ENCODE peak calls at places on chromosomes 7 and 10, in six cellular contexts. M is GM10248; H is MCF 10A; Q is stimulated activated naive CD4-positive, alpha-beta T cell; B is fibroblast of lung; J is cardiac septum. P is an unnamed sample.
A peak's percentile ranks its signal among the peaks of the same experiment; 100 is the strongest.

GRCh38 chr7:45922810-45923209 is 1.7 kb upstream of the IGFBP3 start:
- DNase-seq in Q (no peak), B (peak; percentile 37), M (no peak), H (peak; percentile 24), J (no peak), P (no peak)

GRCh38 chr10:4217653-4218052 is 432.6 kb upstream of the KLF6 start:
- DNase-seq in J (no peak), B (no peak), H (no peak), Q (no peak), M (no peak), P (no peak)

GRCh38 chr10:128875955-128876354 is 591.1 kb upstream of the MGMT start:
- DNase-seq in M (no peak), J (no peak), Q (no peak), H (peak; percentile 88), B (no peak), P (peak; percentile 69)

GRCh38 chr7:34939175-34939574 is 98.1 kb downstream of the DPY19L1 start:
- DNase-seq in Q (no peak), B (peak; percentile 76), J (no peak), M (no peak), H (peak; percentile 65), P (peak; percentile 34)

GRCh38 chr7:77897004-77897547 is 98.5 kb downstream of the PHTF2 start:
- DNase-seq in M (no peak), B (no peak), H (no peak), Q (no peak), J (no peak), P (no peak)

GRCh38 chr10:11517150-11517549 is 94.3 kb downstream of the USP6NL start:
- DNase-seq in B (peak; percentile 9), Q (no peak), H (no peak), J (no peak), M (peak; percentile 37), P (no peak)

GRCh38 chr7:113873554-113874151 is 45.2 kb downstream of the PPP1R3A start:
- DNase-seq in J (no peak), H (no peak), M (no peak), B (peak; percentile 41), Q (no peak), P (no peak)

GRCh38 chr10:70135046-70135445 is 2.4 kb upstream of the AIFM2 start:
- DNase-seq in J (no peak), B (no peak), Q (no peak), M (no peak), H (peak; percentile 21), P (no peak)

GRCh38 chr7:101172005-101172853 is 6.9 kb upstream of the VGF start:
- DNase-seq in J (no peak), H (no peak), Q (peak; percentile 8), B (no peak), M (no peak), P (no peak)

GRCh38 chr7:131244259-131244852 is 83.3 kb upstream of the MKLN1 start:
- DNase-seq in B (peak; percentile 97), J (no peak), Q (no peak), M (no peak), H (peak; percentile 90), P (peak; percentile 86)

GRCh38 chr7:56219017-56219416 is 102.8 kb upstream of the NUPR2 start:
- DNase-seq in M (no peak), Q (no peak), J (no peak), B (no peak), H (no peak), P (no peak)

GRCh38 chr10:117499248-117500105 is 43.1 kb upstream of the EMX2 start:
- DNase-seq in Q (no peak), M (no peak), B (peak; percentile 3), H (no peak), J (peak; percentile 65), P (no peak)

GRCh38 chr10:110710621-110711020 is 66.5 kb downstream of the RBM20 start:
- DNase-seq in B (no peak), H (no peak), Q (no peak), J (no peak), M (no peak), P (no peak)

GRCh38 chr10:83666762-83667161 is 472.5 kb upstream of the GHITM start:
- DNase-seq in J (no peak), Q (no peak), B (peak; percentile 61), H (peak; percentile 68), M (no peak), P (no peak)

GRCh38 chr7:322111-322671 is 32.2 kb downstream of the FOXL3 start:
- DNase-seq in Q (peak; percentile 82), H (peak; percentile 62), J (peak; percentile 87), B (peak; percentile 10), M (peak; percentile 94), P (no peak)

GRCh38 chr7:57653262-57653830 is 203.4 kb downstream of the ZNF716 start:
- DNase-seq in J (no peak), H (no peak), M (no peak), B (no peak), Q (no peak), P (no peak)

GRCh38 chr10:16930540-16930939 is 113.3 kb upstream of the RSU1 start:
- DNase-seq in H (no peak), M (no peak), B (no peak), J (no peak), Q (no peak), P (no peak)